ENCODE peak calls at places on chromosomes 13 and 19, in four cellular contexts. I is choroid plexus epithelial cell, A is cardiac fibroblast, Y is heart right ventricle. F is an unnamed sample.

GRCh38 chr19:2246801-2247361 is 2.2 kb upstream of the AMH start:
- DNase-seq in Y (peak; percentile 73), A (peak; percentile 72), I (peak; percentile 74), F (no peak)

GRCh38 chr19:54502518-54503048 is at the start of gene LAIR2:
- DNase-seq in I (no peak), Y (no peak), A (no peak), F (no peak)

GRCh38 chr13:32585625-32586021 is 629 bp upstream of the PDS5B start:
- DNase-seq in I (no peak), Y (no peak), A (no peak), F (no peak)

GRCh38 chr19:51664997-51665396 is 18.4 kb upstream of the SIGLEC14 start:
- DNase-seq in A (peak; percentile 21), I (peak; percentile 33), Y (no peak), F (no peak)

GRCh38 chr13:60044321-60044720 is 119.4 kb downstream of the DIAPH3 start:
- DNase-seq in A (no peak), Y (no peak), I (no peak), F (no peak)

GRCh38 chr19:13830761-13831481 is 35.7 kb downstream of the ZSWIM4 start:
- DNase-seq in A (no peak), I (no peak), Y (no peak), F (no peak)

GRCh38 chr19:4851551-4852290 is 15.7 kb downstream of the PLIN3 start:
- DNase-seq in A (peak; percentile 61), Y (peak; percentile 81), I (peak; percentile 61), F (no peak)

GRCh38 chr19:11451942-11452813 is 16.7 kb downstream of the PRKCSH start:
- DNase-seq in I (peak; percentile 25), A (no peak), Y (no peak), F (no peak)

GRCh38 chr13:112970552-112971287 is 1.7 kb downstream of the MCF2L start:
- DNase-seq in Y (no peak), A (no peak), I (no peak), F (no peak)

GRCh38 chr13:32026619-32027018 is 5.0 kb upstream of the FRY start:
- DNase-seq in I (no peak), Y (no peak), A (no peak), F (no peak)

GRCh38 chr13:41694902-41695301 is 237.6 kb downstream of the RGCC start:
- DNase-seq in I (peak; percentile 95), Y (peak; percentile 21), A (peak; percentile 94), F (peak; percentile 82)

GRCh38 chr19:14091086-14091884 is 734 bp upstream of the SAMD1 start:
- DNase-seq in A (peak; percentile 71), Y (no peak), I (peak; percentile 59), F (no peak)

GRCh38 chr19:40560092-40560507 is 16.6 kb upstream of the SHKBP1 start:
- DNase-seq in Y (no peak), A (no peak), I (no peak), F (no peak)

GRCh38 chr13:81610613-81611012 is 1269.7 kb upstream of the SPRY2 start:
- DNase-seq in A (no peak), I (peak; percentile 11), Y (no peak), F (no peak)

GRCh38 chr19:43638214-43638990 is 1.2 kb downstream of the CADM4 start:
- DNase-seq in A (no peak), I (no peak), Y (no peak), F (no peak)

GRCh38 chr13:24629320-24629719 is 50.9 kb upstream of the ATP12A start:
- DNase-seq in I (peak; percentile 41), A (peak; percentile 8), Y (no peak), F (no peak)

GRCh38 chr19:19120308-19121156 is 17.7 kb downstream of the TMEM161A start:
- DNase-seq in I (peak; percentile 97), Y (peak; percentile 48), A (peak; percentile 86), F (no peak)

GRCh38 chr19:49643466-49643865 is 1.5 kb downstream of the SCAF1 start:
- DNase-seq in Y (no peak), A (no peak), I (no peak), F (no peak)

GRCh38 chr19:11421607-11422098 is 2.5 kb upstream of the RGL3 start:
- DNase-seq in A (peak; percentile 24), I (no peak), Y (peak; percentile 72), F (no peak)

GRCh38 chr19:34998777-34999497 is 1.2 kb upstream of the GRAMD1A start:
- DNase-seq in I (no peak), A (no peak), Y (no peak), F (no peak)

GRCh38 chr19:2443785-2444182 is 13.0 kb downstream of the LMNB2 start:
- DNase-seq in A (no peak), Y (no peak), I (no peak), F (no peak)

GRCh38 chr13:45280751-45281634 is 60.0 kb downstream of the TPT1 start:
- DNase-seq in A (peak; percentile 82), Y (peak; percentile 59), I (peak; percentile 88), F (peak; percentile 29)

GRCh38 chr13:47672245-47672975 is 328.7 kb downstream of the SUCLA2 start:
- DNase-seq in A (peak; percentile 75), Y (no peak), I (peak; percentile 61), F (no peak)

GRCh38 chr19:45800009-45800553 is 7.4 kb upstream of the DMWD start:
- DNase-seq in Y (no peak), I (peak; percentile 49), A (peak; percentile 54), F (peak; percentile 10)

GRCh38 chr13:112719016-112719415 is 29.2 kb downstream of the ATP11A start:
- DNase-seq in I (peak; percentile 10), A (no peak), Y (no peak), F (no peak)

GRCh38 chr19:28466107-28467045 is 746.6 kb downstream of the UQCRFS1 start:
- DNase-seq in I (peak; percentile 78), A (peak; percentile 60), Y (peak; percentile 45), F (no peak)

GRCh38 chr19:33758541-33759013 is 38.1 kb upstream of the KCTD15 start:
- DNase-seq in A (no peak), I (peak; percentile 29), Y (no peak), F (no peak)

GRCh38 chr19:12868540-12869112 is 12.6 kb downstream of the DNASE2 start:
- DNase-seq in I (peak; percentile 35), A (no peak), Y (no peak), F (no peak)

GRCh38 chr13:90618133-90618532 is 729.4 kb upstream of the MIR17HG start:
- DNase-seq in A (no peak), Y (no peak), I (no peak), F (no peak)

GRCh38 chr13:33911521-33911920 is 93.6 kb downstream of the RFC3 start:
- DNase-seq in Y (no peak), A (no peak), I (no peak), F (no peak)

GRCh38 chr13:46553521-46553885 is 533 bp downstream of the LRCH1 start:
- DNase-seq in Y (no peak), I (no peak), A (no peak), F (no peak)

GRCh38 chr19:46913852-46914430 is 53.1 kb downstream of the ARHGAP35 start:
- DNase-seq in A (peak; percentile 39), Y (no peak), I (peak; percentile 47), F (no peak)

GRCh38 chr13:79212064-79212619 is 193.9 kb downstream of the RBM26 start:
- DNase-seq in Y (no peak), I (no peak), A (no peak), F (no peak)

GRCh38 chr19:7504684-7505083 is 11.2 kb upstream of the ZNF358 start:
- DNase-seq in I (no peak), Y (no peak), A (no peak), F (no peak)

GRCh38 chr19:7506385-7507328 is 9.2 kb upstream of the ZNF358 start:
- DNase-seq in Y (peak; percentile 80), I (peak; percentile 79), A (peak; percentile 90), F (no peak)

GRCh38 chr19:7507884-7508283 is 8.0 kb upstream of the ZNF358 start:
- DNase-seq in I (peak; percentile 89), A (peak; percentile 82), Y (peak; percentile 67), F (no peak)

GRCh38 chr19:7505682-7506384 is 10.1 kb upstream of the ZNF358 start:
- DNase-seq in I (no peak), A (no peak), Y (no peak), F (no peak)

GRCh38 chr19:7505288-7505681 is 10.6 kb upstream of the ZNF358 start:
- DNase-seq in I (no peak), A (no peak), Y (no peak), F (no peak)
- H3K4me3 ChIP-seq in I (no peak overlapping the region), A (no peak overlapping the region), Y (no peak overlapping the region), F (no peak overlapping the region)

GRCh38 chr13:49772828-49773227 is 19.7 kb downstream of the KPNA3 start:
- DNase-seq in I (no peak), Y (no peak), A (no peak), F (no peak)
- TF ChIP-seq CTCF in I (no peak), Y (no peak), A (no peak), F (no peak)

GRCh38 chr13:108980237-108980636 is 350.8 kb downstream of the MYO16 start:
- DNase-seq in A (no peak), I (no peak), Y (no peak), F (no peak)

DNA sequence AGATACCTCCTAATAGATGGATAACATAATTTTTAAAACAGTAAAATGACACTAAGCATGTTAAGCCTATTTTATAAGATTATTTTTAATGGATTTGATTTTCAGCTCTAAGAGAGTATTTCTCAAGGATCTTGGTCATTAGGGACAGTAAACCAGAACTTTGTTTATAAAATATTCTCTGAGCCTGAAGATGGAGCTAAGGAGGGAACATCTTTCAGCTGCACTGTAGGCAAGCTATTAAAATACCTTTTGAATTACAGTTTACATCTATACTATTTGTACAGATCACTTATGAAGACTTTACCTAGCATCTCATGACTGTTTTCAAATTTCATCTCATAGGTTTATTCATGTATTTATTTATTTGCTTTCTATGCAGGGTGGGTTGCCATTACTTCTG is 345.3 kb downstream of the MYO16 start:
- DNase-seq in Y (no peak), I (peak; percentile 29), A (no peak), F (no peak)
- H3K4me3 ChIP-seq in Y (no peak overlapping the region), I (no peak overlapping the region), A (no peak overlapping the region), F (no peak overlapping the region)

DNA sequence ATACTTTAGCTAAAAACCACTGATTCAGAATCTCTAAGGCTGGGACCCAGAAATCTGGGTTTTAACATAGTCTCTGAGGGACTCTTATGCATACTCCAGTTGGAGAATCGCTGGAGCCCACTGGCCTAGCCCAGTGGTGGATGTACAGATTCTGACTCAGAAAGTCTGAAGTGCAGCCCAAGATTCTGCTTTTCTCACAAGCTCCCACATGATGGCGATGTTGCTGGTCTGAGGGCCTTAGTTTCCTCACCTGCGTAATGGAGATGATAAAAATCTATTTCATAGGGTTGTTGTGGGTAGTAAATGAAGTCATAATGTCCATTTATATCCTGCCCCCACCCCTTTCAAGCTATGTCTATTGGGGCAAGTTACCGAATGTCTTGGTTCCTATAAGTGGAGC is 7.7 kb upstream of the CDADC1 start:
- DNase-seq in I (peak; percentile 64), A (peak; percentile 40), Y (no peak), F (no peak)
- TF ChIP-seq CTCF in I (peak; percentile 84), A (peak; percentile 68), Y (no peak), F (peak; percentile 50)

F was measured in AG04449.